ENCODE peak calls at places on chromosomes 7 and 10, in seven cellular contexts. H, L, K, X, M, U and D are unnamed samples.

GRCh38 chr7:144384071-144384470 is 19.4 kb downstream of the NOBOX start:
- DNase-seq in M (peak), U (no peak), K (no peak), L (peak), H (no peak), X (no peak), D (no peak)

GRCh38 chr7:108613147-108613948 is 43.7 kb downstream of the DNAJB9 start:
- DNase-seq in L (peak), H (no peak), M (peak), U (no peak), X (no peak), K (no peak), D (no peak)

GRCh38 chr7:138014686-138015085 is 12.8 kb upstream of the CREB3L2 start:
- DNase-seq in U (no peak), M (no peak), K (no peak), X (no peak), H (no peak), L (no peak), D (no peak)

GRCh38 chr7:16905300-16906044 is 23.7 kb upstream of the AGR3 start:
- DNase-seq in X (no peak), M (peak), L (peak), U (no peak), K (no peak), H (no peak), D (no peak)

GRCh38 chr7:23467731-23468720 is 2.3 kb downstream of the IGF2BP3 start:
- DNase-seq in M (peak), L (peak), H (peak), U (no peak), K (peak), X (peak), D (no peak)

GRCh38 chr10:61830072-61830845 is 71.2 kb upstream of the ARID5B start:
- DNase-seq in U (no peak), K (no peak), H (no peak), L (no peak), X (no peak), M (no peak), D (no peak)

GRCh38 chr10:13891542-13892431 is 305.0 kb downstream of the PRPF18 start:
- DNase-seq in X (peak), M (no peak), U (no peak), L (no peak), K (no peak), H (no peak), D (no peak)

GRCh38 chr7:28977881-28978280 is 19.8 kb upstream of the TRIL start:
- DNase-seq in L (no peak), H (no peak), U (no peak), X (no peak), M (no peak), K (peak), D (no peak)

GRCh38 chr10:2993636-2994035 is 73.7 kb upstream of the PFKP start:
- DNase-seq in U (no peak), M (no peak), K (no peak), L (no peak), H (no peak), X (no peak), D (no peak)

GRCh38 chr10:42111076-42111475 is 527.3 kb downstream of the ZNF33B start:
- DNase-seq in M (no peak), L (no peak), H (no peak), U (no peak), K (no peak), X (no peak), D (no peak)

GRCh38 chr10:44102726-44103255 is 282.1 kb downstream of the CXCL12 start:
- DNase-seq in K (no peak), M (no peak), L (no peak), H (no peak), U (no peak), X (no peak), D (no peak)

GRCh38 chr10:55163388-55163972 is 362.4 kb upstream of the PCDH15 start:
- DNase-seq in L (no peak), M (no peak), H (no peak), X (no peak), U (no peak), K (no peak), D (no peak)

GRCh38 chr7:67602246-67602645 is 605.6 kb downstream of the TYW1 start:
- DNase-seq in U (no peak), M (no peak), L (no peak), H (no peak), K (no peak), X (no peak), D (no peak)

GRCh38 chr7:13850185-13850752 is 139.2 kb downstream of the ETV1 start:
- DNase-seq in H (no peak), L (peak), K (peak), X (peak), U (peak), M (peak), D (peak)